ENCODE peak calls at places on chromosomes 6 and 20, in nine cellular contexts. H is WTC11; N is anterior cingulate cortex; V is A549; I is cardiac muscle cell; R is MV-4-11; T is right cardiac atrium; M is heart left ventricle; O is stimulated activated CD4-positive, alpha-beta T cell treated with anti-CD3 and anti-CD28 coated beads, Interleukin-2, amount 100 ng/mL, for 48 hours. U is an unnamed sample.
A peak's percentile ranks its signal among the peaks of the same experiment; 100 is the strongest.

GRCh38 chr6:132731086-132731485 is 17.2 kb upstream of the VNN1 start:
- DNase-seq in N (no peak), I (no peak), M (no peak), H (no peak), V (no peak), R (no peak), O (no peak), T (no peak), U (no peak)

GRCh38 chr20:33020278-33021161 is 10.9 kb upstream of the BPIFB6 start:
- DNase-seq in O (no peak), T (no peak), R (no peak), H (no peak), I (no peak), M (no peak), V (no peak), N (no peak), U (no peak)

GRCh38 chr6:136593748-136594490 is 43.7 kb upstream of the MAP7 start:
- DNase-seq in M (no peak), V (peak; percentile 52), O (peak; percentile 21), R (peak; percentile 99), T (no peak), H (no peak), I (peak; percentile 5), N (no peak), U (peak; percentile 30)

GRCh38 chr6:154974485-154975149 is 20.5 kb upstream of the TIAM2 start:
- DNase-seq in N (no peak), M (no peak), O (peak; percentile 9), V (no peak), I (no peak), R (no peak), T (no peak), H (peak; percentile 63), U (peak; percentile 12)

GRCh38 chr20:49448917-49449316 is 33.6 kb downstream of the KCNB1 start:
- DNase-seq in I (no peak), H (peak; percentile 29), T (no peak), M (no peak), R (no peak), O (no peak), V (peak; percentile 34), N (no peak), U (no peak)

GRCh38 chr20:45985573-45985972 is 13.6 kb upstream of the ZNF335 start:
- DNase-seq in T (no peak), N (no peak), I (no peak), M (no peak), H (no peak), O (no peak), R (peak; percentile 2), V (peak; percentile 52), U (no peak)

GRCh38 chr6:110217255-110217654 is 37.0 kb downstream of the CDC40 start:
- DNase-seq in I (no peak), R (no peak), T (no peak), N (no peak), M (no peak), O (no peak), V (no peak), H (no peak), U (no peak)

GRCh38 chr20:40943591-40943990 is 85.0 kb upstream of the TOP1 start:
- DNase-seq in O (no peak), R (no peak), T (no peak), V (no peak), N (no peak), I (no peak), M (no peak), H (no peak), U (no peak)

GRCh38 chr20:50876816-50877215 is 54.4 kb downstream of the ADNP start:
- DNase-seq in V (no peak), H (no peak), O (no peak), N (no peak), T (no peak), R (no peak), M (no peak), I (no peak), U (no peak)

GRCh38 chr20:38833857-38834164 is 28.3 kb downstream of the PPP1R16B start:
- DNase-seq in O (no peak), H (no peak), R (peak; percentile 64), V (no peak), M (no peak), T (no peak), N (no peak), I (no peak), U (peak; percentile 35)

GRCh38 chr6:127102299-127102698 is 16.2 kb upstream of the RSPO3 start:
- DNase-seq in H (no peak), I (no peak), O (no peak), T (no peak), M (no peak), N (no peak), R (peak; percentile 86), V (peak; percentile 97), U (no peak)

GRCh38 chr6:108562503-108562993 is 1.8 kb downstream of the FOXO3 start:
- DNase-seq in N (no peak), R (peak; percentile 76), V (peak; percentile 52), M (peak; percentile 77), I (peak; percentile 72), H (peak; percentile 74), O (no peak), T (peak; percentile 62), U (no peak)

GRCh38 chr6:23499549-23499948 is 626.5 kb upstream of the NRSN1 start:
- DNase-seq in T (no peak), R (no peak), M (no peak), H (no peak), I (no peak), V (no peak), N (no peak), O (no peak), U (no peak)

GRCh38 chr6:87944541-87944954 is 103.1 kb upstream of the SPACA1 start:
- DNase-seq in T (peak; percentile 82), N (peak; percentile 6), O (no peak), M (peak; percentile 73), R (no peak), I (peak; percentile 69), V (peak; percentile 48), H (peak; percentile 27), U (no peak)

GRCh38 chr6:22975079-22975478 is 405.7 kb downstream of the HDGFL1 start:
- DNase-seq in I (no peak), R (no peak), T (no peak), H (no peak), M (no peak), V (no peak), O (no peak), N (no peak), U (no peak)

GRCh38 chr20:19995220-19995863 is 21.8 kb upstream of the NAA20 start:
- DNase-seq in H (no peak), T (no peak), O (peak; percentile 10), R (peak; percentile 68), N (no peak), I (peak; percentile 75), V (peak; percentile 61), M (no peak), U (peak; percentile 6)

GRCh38 chr20:2451939-2452732 is 18.5 kb downstream of the SNRPB start:
- DNase-seq in R (peak; percentile 39), I (peak; percentile 83), T (peak; percentile 62), V (peak; percentile 81), N (peak; percentile 61), H (peak; percentile 91), M (peak; percentile 68), O (peak; percentile 72), U (peak; percentile 55)

GRCh38 chr6:34514593-34515472 is 41.3 kb downstream of the SPDEF start:
- DNase-seq in M (no peak), T (no peak), N (peak; percentile 52), V (no peak), I (peak; percentile 39), H (peak; percentile 58), R (peak; percentile 44), O (no peak), U (no peak)

GRCh38 chr20:63097336-63097831 is 90.6 kb upstream of the BHLHE23 start:
- DNase-seq in H (peak; percentile 7), I (no peak), T (peak; percentile 6), M (peak; percentile 14), V (no peak), N (no peak), R (no peak), O (no peak), U (no peak)

GRCh38 chr6:101117397-101118185 is 236.5 kb upstream of the ASCC3 start:
- DNase-seq in N (no peak), V (peak; percentile 4), O (no peak), I (peak; percentile 41), R (no peak), T (no peak), M (no peak), H (peak; percentile 56), U (no peak)

GRCh38 chr20:62461157-62461556 is 14.6 kb downstream of the GATA5 start:
- DNase-seq in H (no peak), T (no peak), M (peak; percentile 63), N (no peak), I (peak; percentile 68), V (no peak), O (no peak), R (no peak), U (no peak)

GRCh38 chr20:51067792-51068191 is 44.9 kb upstream of the KCNG1 start:
- DNase-seq in H (no peak), T (no peak), V (no peak), I (no peak), M (no peak), R (no peak), O (no peak), N (no peak), U (no peak)

GRCh38 chr20:1330075-1330830 is 1.3 kb upstream of the SDCBP2 start:
- DNase-seq in N (no peak), H (no peak), O (no peak), T (peak; percentile 83), M (peak; percentile 78), I (no peak), R (no peak), V (peak; percentile 19), U (no peak)

GRCh38 chr6:4549556-4550226 is 226.5 kb upstream of the CDYL start:
- DNase-seq in R (no peak), M (no peak), V (no peak), N (no peak), H (no peak), O (no peak), I (no peak), T (no peak), U (no peak)

GRCh38 chr20:21548390-21549035 is 34.6 kb upstream of the NKX2-2 start:
- DNase-seq in T (no peak), R (no peak), O (no peak), I (no peak), H (no peak), N (no peak), M (no peak), V (no peak), U (no peak)

GRCh38 chr6:10425973-10426780 is 11.3 kb upstream of the TFAP2A start:
- DNase-seq in I (peak; percentile 60), H (peak; percentile 60), O (no peak), V (no peak), R (peak; percentile 28), T (no peak), N (no peak), M (no peak), U (no peak)

GRCh38 chr20:50294164-50295088 is 103.8 kb downstream of the CEBPB start:
- DNase-seq in O (no peak), M (no peak), H (no peak), V (peak; percentile 57), T (peak; percentile 10), R (no peak), N (no peak), I (no peak), U (no peak)

GRCh38 chr20:52895662-52896061 is 76.5 kb upstream of the TSHZ2 start:
- DNase-seq in I (no peak), R (no peak), T (no peak), H (no peak), N (no peak), O (no peak), V (no peak), M (no peak), U (no peak)

GRCh38 chr6:22880686-22881433 is 311.5 kb downstream of the HDGFL1 start:
- DNase-seq in T (no peak), N (no peak), I (peak; percentile 21), O (no peak), V (peak; percentile 81), R (no peak), H (no peak), M (no peak), U (no peak)

GRCh38 chr20:48131581-48131980 is 346.3 kb upstream of the SULF2 start:
- DNase-seq in H (no peak), V (no peak), I (no peak), T (no peak), R (no peak), O (no peak), N (no peak), M (no peak), U (no peak)

GRCh38 chr6:10315034-10315433 is 99.8 kb downstream of the TFAP2A start:
- DNase-seq in V (no peak), H (peak; percentile 40), O (no peak), N (no peak), M (no peak), I (no peak), R (no peak), T (no peak), U (no peak)

U was measured in activated T-cell treated with anti-CD3 and anti-CD28 coated beads for 48 hours.